ENCODE peak calls at places on chromosome X, in six cellular contexts. One of them, this sample, is unnamed. For H3K4me1, the result is how much of the 10 kb centered on the place peaks cover.

GRCh38 chrX:31497086-31497485 is 425.2 kb upstream of the FTHL17 start:
- DNase-seq in IMR-90: peak
- DNase-seq in ovary: no peak
- DNase-seq in heart left ventricle: no peak
- DNase-seq in sigmoid colon: no peak
- DNase-seq in body of pancreas: no peak
- DNase-seq in this sample: peak

GRCh38 chrX:40996886-40997530 is 88.2 kb upstream of the USP9X start:
- DNase-seq in IMR-90: peak
- DNase-seq in ovary: no peak
- DNase-seq in heart left ventricle: no peak
- DNase-seq in sigmoid colon: no peak
- DNase-seq in body of pancreas: peak
- DNase-seq in this sample: peak

GRCh38 chrX:71542825-71543224 is 9.9 kb downstream of the OGT start:
- DNase-seq in IMR-90: no peak
- DNase-seq in ovary: no peak
- DNase-seq in heart left ventricle: no peak
- DNase-seq in sigmoid colon: no peak
- DNase-seq in body of pancreas: no peak
- DNase-seq in this sample: no peak

GRCh38 chrX:1442016-1442665 is 10.6 kb downstream of the ASMTL start:
- DNase-seq in IMR-90: no peak
- DNase-seq in ovary: no peak
- DNase-seq in heart left ventricle: peak
- DNase-seq in sigmoid colon: peak
- DNase-seq in body of pancreas: no peak
- DNase-seq in this sample: no peak

GRCh38 chrX:119917877-119918276 is 22.2 kb downstream of the AKAP14 start:
- DNase-seq in IMR-90: no peak
- DNase-seq in ovary: no peak
- DNase-seq in heart left ventricle: no peak
- DNase-seq in sigmoid colon: no peak
- DNase-seq in body of pancreas: no peak
- DNase-seq in this sample: no peak

GRCh38 chrX:54921427-54922021 is 900 bp downstream of the TRO start:
- DNase-seq in IMR-90: peak
- DNase-seq in ovary: peak
- DNase-seq in heart left ventricle: peak
- DNase-seq in sigmoid colon: peak
- DNase-seq in body of pancreas: peak
- DNase-seq in this sample: peak

GRCh38 chrX:137916090-137916746 is 350.3 kb downstream of the ZIC3 start:
- DNase-seq in IMR-90: no peak
- DNase-seq in ovary: no peak
- DNase-seq in heart left ventricle: peak
- DNase-seq in sigmoid colon: no peak
- DNase-seq in body of pancreas: peak
- DNase-seq in this sample: no peak

GRCh38 chrX:41933546-41933945 is 10.2 kb upstream of the CASK start:
- DNase-seq in IMR-90: no peak
- DNase-seq in ovary: no peak
- DNase-seq in heart left ventricle: no peak
- DNase-seq in sigmoid colon: no peak
- DNase-seq in body of pancreas: no peak
- DNase-seq in this sample: no peak

GRCh38 chrX:129875669-129876068 is 30.3 kb upstream of the UTP14A start:
- DNase-seq in IMR-90: peak
- DNase-seq in ovary: no peak
- DNase-seq in heart left ventricle: no peak
- DNase-seq in sigmoid colon: no peak
- DNase-seq in body of pancreas: peak
- DNase-seq in this sample: no peak

GRCh38 chrX:15718283-15718970 is 19.6 kb upstream of the CA5B start:
- DNase-seq in IMR-90: no peak
- DNase-seq in ovary: no peak
- DNase-seq in heart left ventricle: no peak
- DNase-seq in sigmoid colon: no peak
- DNase-seq in body of pancreas: no peak
- DNase-seq in this sample: no peak

GRCh38 chrX:67570839-67571238 is 27.0 kb downstream of the AR start:
- DNase-seq in IMR-90: no peak
- DNase-seq in ovary: no peak
- DNase-seq in heart left ventricle: no peak
- DNase-seq in sigmoid colon: no peak
- DNase-seq in body of pancreas: no peak
- DNase-seq in this sample: no peak
- TF ChIP-seq POLR2A in IMR-90: no peak
- TF ChIP-seq POLR2A in ovary: no peak
- TF ChIP-seq POLR2A in heart left ventricle: no peak
- TF ChIP-seq POLR2A in sigmoid colon: no peak
- TF ChIP-seq POLR2A in body of pancreas: no peak
- TF ChIP-seq POLR2A in this sample: no peak

GRCh38 chrX:11764602-11765067 is 6.6 kb downstream of the MSL3 start:
- DNase-seq in IMR-90: no peak
- DNase-seq in ovary: no peak
- DNase-seq in heart left ventricle: no peak
- DNase-seq in sigmoid colon: no peak
- DNase-seq in body of pancreas: no peak
- DNase-seq in this sample: no peak
- H3K4me3 ChIP-seq in IMR-90: no peak
- H3K4me3 ChIP-seq in ovary: no peak
- H3K4me3 ChIP-seq in heart left ventricle: no peak
- H3K4me3 ChIP-seq in sigmoid colon: no peak
- H3K4me3 ChIP-seq in body of pancreas: no peak
- H3K4me3 ChIP-seq in this sample: no peak

GRCh38 chrX:24169211-24169610 is 19.7 kb downstream of the ZFX start:
- DNase-seq in IMR-90: no peak
- DNase-seq in ovary: no peak
- DNase-seq in heart left ventricle: no peak
- DNase-seq in sigmoid colon: no peak
- DNase-seq in body of pancreas: no peak
- DNase-seq in this sample: no peak
- H3K4me1 ChIP-seq in IMR-90: under half
- H3K4me1 ChIP-seq in ovary: under half
- H3K4me1 ChIP-seq in heart left ventricle: half or more
- H3K4me1 ChIP-seq in sigmoid colon: half or more
- H3K4me1 ChIP-seq in body of pancreas: under half
- H3K4me1 ChIP-seq in this sample: under half

DNA sequence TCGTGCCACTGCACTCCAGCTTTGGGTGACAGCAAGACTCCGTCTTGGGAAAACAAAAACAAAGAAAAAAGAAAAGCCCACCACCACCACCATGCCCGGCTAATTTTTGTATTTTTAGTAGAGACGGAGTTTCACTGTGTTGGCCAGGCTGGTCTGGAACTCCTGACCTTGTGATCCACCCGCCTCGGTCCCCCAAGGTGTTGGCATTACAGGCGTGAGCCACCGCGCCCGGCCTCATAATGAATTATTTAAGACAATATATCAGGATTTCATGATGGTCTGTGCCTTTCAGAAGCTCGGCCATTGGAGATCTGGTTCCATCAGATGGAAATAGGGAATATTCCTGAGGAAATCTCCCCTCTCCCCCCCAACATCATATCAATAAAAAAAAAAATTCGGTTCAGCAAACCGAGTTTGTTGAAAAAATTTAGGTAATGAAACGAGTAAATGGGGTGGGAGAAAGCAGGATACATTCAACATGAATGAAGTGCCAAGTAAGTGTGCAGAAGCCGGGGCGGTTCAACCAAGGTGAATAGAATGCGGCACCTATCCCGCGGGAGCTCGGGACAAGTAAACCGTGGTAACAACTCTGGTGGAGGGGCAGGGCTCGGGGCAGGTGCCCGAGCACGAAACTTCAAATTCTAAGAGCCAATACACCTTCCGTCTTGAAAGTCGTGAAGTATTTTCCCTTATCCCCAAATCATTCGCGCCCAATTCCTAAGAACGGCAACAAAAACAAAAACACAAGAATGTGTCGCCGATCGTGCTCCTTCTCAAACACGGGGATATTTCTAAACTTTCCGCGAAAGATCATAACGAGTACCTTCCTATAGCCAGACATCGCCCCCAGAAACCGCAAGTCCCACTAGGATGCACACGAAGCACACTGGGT is 773 bp upstream of the TXLNG start:
- DNase-seq in IMR-90: no peak
- DNase-seq in ovary: peak
- DNase-seq in heart left ventricle: no peak
- DNase-seq in sigmoid colon: peak
- DNase-seq in body of pancreas: peak
- DNase-seq in this sample: no peak
- TF ChIP-seq POLR2A in IMR-90: no peak
- TF ChIP-seq POLR2A in ovary: no peak
- TF ChIP-seq POLR2A in heart left ventricle: no peak
- TF ChIP-seq POLR2A in sigmoid colon: no peak
- TF ChIP-seq POLR2A in body of pancreas: no peak
- TF ChIP-seq POLR2A in this sample: peak

GRCh38 chrX:6227445-6227820 is 1.2 kb downstream of the NLGN4X start:
- DNase-seq in IMR-90: no peak
- DNase-seq in ovary: peak
- DNase-seq in heart left ventricle: no peak
- DNase-seq in sigmoid colon: no peak
- DNase-seq in body of pancreas: no peak
- DNase-seq in this sample: no peak

GRCh38 chrX:6223516-6223915 is 5.2 kb downstream of the NLGN4X start:
- DNase-seq in IMR-90: no peak
- DNase-seq in ovary: no peak
- DNase-seq in heart left ventricle: no peak
- DNase-seq in sigmoid colon: no peak
- DNase-seq in body of pancreas: no peak
- DNase-seq in this sample: no peak

GRCh38 chrX:6226646-6227444 is 1.8 kb downstream of the NLGN4X start:
- DNase-seq in IMR-90: no peak
- DNase-seq in ovary: peak
- DNase-seq in heart left ventricle: no peak
- DNase-seq in sigmoid colon: no peak
- DNase-seq in body of pancreas: no peak
- DNase-seq in this sample: no peak

GRCh38 chrX:6226053-6226645 is 2.5 kb downstream of the NLGN4X start:
- DNase-seq in IMR-90: no peak
- DNase-seq in ovary: peak
- DNase-seq in heart left ventricle: no peak
- DNase-seq in sigmoid colon: no peak
- DNase-seq in body of pancreas: no peak
- DNase-seq in this sample: no peak

GRCh38 chrX:6225307-6226052 is 3.2 kb downstream of the NLGN4X start:
- DNase-seq in IMR-90: no peak
- DNase-seq in ovary: peak
- DNase-seq in heart left ventricle: no peak
- DNase-seq in sigmoid colon: no peak
- DNase-seq in body of pancreas: no peak
- DNase-seq in this sample: no peak
- H3K4me3 ChIP-seq in IMR-90: no peak
- H3K4me3 ChIP-seq in ovary: peak
- H3K4me3 ChIP-seq in heart left ventricle: peak
- H3K4me3 ChIP-seq in sigmoid colon: peak
- H3K4me3 ChIP-seq in body of pancreas: no peak
- H3K4me3 ChIP-seq in this sample: no peak

GRCh38 chrX:39774804-39775112 is 323.0 kb downstream of the BCOR start:
- DNase-seq in IMR-90: no peak
- DNase-seq in ovary: no peak
- DNase-seq in heart left ventricle: no peak
- DNase-seq in sigmoid colon: no peak
- DNase-seq in body of pancreas: no peak
- DNase-seq in this sample: no peak
- H3K4me1 ChIP-seq in IMR-90: under half
- H3K4me1 ChIP-seq in ovary: under half
- H3K4me1 ChIP-seq in heart left ventricle: under half
- H3K4me1 ChIP-seq in sigmoid colon: under half
- H3K4me1 ChIP-seq in body of pancreas: under half
- H3K4me1 ChIP-seq in this sample: under half

GRCh38 chrX:70478521-70478920 is 33.9 kb downstream of the DLG3 start:
- DNase-seq in IMR-90: no peak
- DNase-seq in ovary: no peak
- DNase-seq in heart left ventricle: no peak
- DNase-seq in sigmoid colon: no peak
- DNase-seq in body of pancreas: no peak
- DNase-seq in this sample: no peak

GRCh38 chrX:70480660-70481018 is 36.0 kb downstream of the DLG3 start:
- DNase-seq in IMR-90: no peak
- DNase-seq in ovary: peak
- DNase-seq in heart left ventricle: no peak
- DNase-seq in sigmoid colon: no peak
- DNase-seq in body of pancreas: no peak
- DNase-seq in this sample: no peak

GRCh38 chrX:70479970-70480659 is 35.5 kb downstream of the DLG3 start:
- DNase-seq in IMR-90: no peak
- DNase-seq in ovary: no peak
- DNase-seq in heart left ventricle: no peak
- DNase-seq in sigmoid colon: no peak
- DNase-seq in body of pancreas: peak
- DNase-seq in this sample: peak

GRCh38 chrX:70477734-70478075 is 33.1 kb downstream of the DLG3 start:
- DNase-seq in IMR-90: no peak
- DNase-seq in ovary: no peak
- DNase-seq in heart left ventricle: no peak
- DNase-seq in sigmoid colon: no peak
- DNase-seq in body of pancreas: no peak
- DNase-seq in this sample: no peak

GRCh38 chrX:70479197-70479969 is 34.7 kb downstream of the DLG3 start:
- DNase-seq in IMR-90: peak
- DNase-seq in ovary: no peak
- DNase-seq in heart left ventricle: no peak
- DNase-seq in sigmoid colon: no peak
- DNase-seq in body of pancreas: no peak
- DNase-seq in this sample: peak
- TF ChIP-seq POLR2A in IMR-90: peak
- TF ChIP-seq POLR2A in ovary: no peak
- TF ChIP-seq POLR2A in heart left ventricle: no peak
- TF ChIP-seq POLR2A in sigmoid colon: peak
- TF ChIP-seq POLR2A in body of pancreas: no peak
- TF ChIP-seq POLR2A in this sample: no peak

GRCh38 chrX:68284281-68284904 is 148.9 kb downstream of the OPHN1 start:
- DNase-seq in IMR-90: no peak
- DNase-seq in ovary: no peak
- DNase-seq in heart left ventricle: no peak
- DNase-seq in sigmoid colon: no peak
- DNase-seq in body of pancreas: no peak
- DNase-seq in this sample: no peak

GRCh38 chrX:68288127-68288526 is 145.2 kb downstream of the OPHN1 start:
- DNase-seq in IMR-90: no peak
- DNase-seq in ovary: no peak
- DNase-seq in heart left ventricle: no peak
- DNase-seq in sigmoid colon: no peak
- DNase-seq in body of pancreas: no peak
- DNase-seq in this sample: no peak

GRCh38 chrX:68286980-68287379 is 146.3 kb downstream of the OPHN1 start:
- DNase-seq in IMR-90: no peak
- DNase-seq in ovary: no peak
- DNase-seq in heart left ventricle: no peak
- DNase-seq in sigmoid colon: no peak
- DNase-seq in body of pancreas: no peak
- DNase-seq in this sample: no peak

GRCh38 chrX:68286076-68286475 is 147.2 kb downstream of the OPHN1 start:
- DNase-seq in IMR-90: peak
- DNase-seq in ovary: no peak
- DNase-seq in heart left ventricle: no peak
- DNase-seq in sigmoid colon: no peak
- DNase-seq in body of pancreas: no peak
- DNase-seq in this sample: no peak

GRCh38 chrX:68287419-68287818 is 145.9 kb downstream of the OPHN1 start:
- DNase-seq in IMR-90: no peak
- DNase-seq in ovary: no peak
- DNase-seq in heart left ventricle: no peak
- DNase-seq in sigmoid colon: no peak
- DNase-seq in body of pancreas: no peak
- DNase-seq in this sample: no peak
- H3K4me3 ChIP-seq in IMR-90: no peak
- H3K4me3 ChIP-seq in ovary: no peak
- H3K4me3 ChIP-seq in heart left ventricle: no peak
- H3K4me3 ChIP-seq in sigmoid colon: no peak
- H3K4me3 ChIP-seq in body of pancreas: no peak
- H3K4me3 ChIP-seq in this sample: no peak

This sample was measured in endothelial cell of umbilical vein.